ENCODE peak calls at places on chromosomes 13 and 19, in four cellular contexts. H is WTC11, G is K562, J is H1. R is an unnamed sample.

GRCh38 chr13:93058301-93058700 is 168.3 kb upstream of the GPC6 start:
- DNase-seq in H (no peak), G (no peak), J (no peak), R (peak)

GRCh38 chr13:32426981-32427851 is 714 bp downstream of the N4BP2L1 start:
- DNase-seq in H (peak), G (no peak), J (no peak), R (peak)

GRCh38 chr13:30924321-30924720 is 8.1 kb upstream of the TEX26 start:
- DNase-seq in H (no peak), G (no peak), J (no peak), R (no peak)

GRCh38 chr19:39297931-39298634 is 1.9 kb downstream of the IFNL1 start:
- DNase-seq in H (no peak), G (no peak), J (no peak), R (no peak)

GRCh38 chr19:3275583-3276340 is 51.3 kb downstream of the CELF5 start:
- DNase-seq in H (peak), G (peak), J (peak), R (peak)

GRCh38 chr13:21338651-21339278 is 120.3 kb downstream of the ZDHHC20 start:
- DNase-seq in H (no peak), G (no peak), J (no peak), R (no peak)

GRCh38 chr13:77325371-77325941 is 1.4 kb downstream of the MYCBP2 start:
- DNase-seq in H (no peak), G (no peak), J (no peak), R (peak)

GRCh38 chr19:56732974-56733373 is 61.4 kb upstream of the ZNF835 start:
- DNase-seq in H (no peak), G (no peak), J (no peak), R (no peak)

GRCh38 chr19:13953021-13953531 is 767 bp downstream of the DCAF15 start:
- DNase-seq in H (peak), G (peak), J (no peak), R (no peak)

GRCh38 chr19:49512970-49513745 is 697 bp downstream of the FCGRT start:
- DNase-seq in H (peak), G (peak), J (no peak), R (peak)

GRCh38 chr13:33577037-33577436 is 240.9 kb upstream of the RFC3 start:
- DNase-seq in H (no peak), G (no peak), J (no peak), R (no peak)

GRCh38 chr19:55647732-55648656 is at the start of gene CCDC106:
- DNase-seq in H (peak), G (peak), J (no peak), R (peak)

GRCh38 chr19:44576843-44577565 is 36.4 kb upstream of the IGSF23 start:
- DNase-seq in H (peak), G (peak), J (no peak), R (peak)

GRCh38 chr19:44712864-44713515 is 14.0 kb downstream of the CEACAM16 start:
- DNase-seq in H (no peak), G (no peak), J (no peak), R (no peak)

GRCh38 chr19:31071157-31071855 is 277.9 kb downstream of the TSHZ3 start:
- DNase-seq in H (no peak), G (no peak), J (no peak), R (no peak)

GRCh38 chr19:7771072-7771471 is 8.0 kb downstream of the CLEC4M start:
- DNase-seq in H (no peak), G (no peak), J (no peak), R (no peak)

DNA sequence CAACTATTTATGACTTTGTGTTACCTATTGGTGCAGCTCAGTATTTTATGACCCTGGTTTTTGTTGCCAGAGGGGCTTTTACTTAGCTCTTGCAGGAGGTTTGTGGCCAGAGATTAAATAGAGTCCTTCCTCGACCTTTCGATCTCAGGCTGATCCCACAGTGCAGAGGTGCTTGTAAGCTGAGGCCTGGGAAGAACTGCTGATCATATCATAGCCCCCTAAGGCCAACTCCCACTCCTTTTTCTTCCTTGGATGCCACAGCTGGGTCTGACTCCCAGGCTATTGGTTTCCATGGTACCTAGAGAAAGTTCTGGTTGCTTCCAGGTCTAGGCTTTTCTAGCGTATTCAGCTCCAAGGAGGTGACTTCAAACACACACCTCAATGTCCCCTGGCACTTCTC is 324.9 kb downstream of the FOXO1 start:
- DNase-seq in H (no peak), G (no peak), J (no peak), R (no peak)
- TF ChIP-seq TEAD4 in H (no peak), G (no peak), J (no peak), R (no peak)

GRCh38 chr13:73837147-73837546 is 297.1 kb downstream of the KLF12 start:
- DNase-seq in H (no peak), G (no peak), J (no peak), R (peak)
- TF ChIP-seq TEAD4 in H (no peak), G (no peak), J (no peak), R (no peak)

GRCh38 chr13:48631441-48631840 is 22.3 kb upstream of the CYSLTR2 start:
- DNase-seq in H (no peak), G (no peak), J (no peak), R (no peak)
- TF ChIP-seq TEAD4 in H (no peak), G (no peak), J (no peak), R (no peak)

DNA sequence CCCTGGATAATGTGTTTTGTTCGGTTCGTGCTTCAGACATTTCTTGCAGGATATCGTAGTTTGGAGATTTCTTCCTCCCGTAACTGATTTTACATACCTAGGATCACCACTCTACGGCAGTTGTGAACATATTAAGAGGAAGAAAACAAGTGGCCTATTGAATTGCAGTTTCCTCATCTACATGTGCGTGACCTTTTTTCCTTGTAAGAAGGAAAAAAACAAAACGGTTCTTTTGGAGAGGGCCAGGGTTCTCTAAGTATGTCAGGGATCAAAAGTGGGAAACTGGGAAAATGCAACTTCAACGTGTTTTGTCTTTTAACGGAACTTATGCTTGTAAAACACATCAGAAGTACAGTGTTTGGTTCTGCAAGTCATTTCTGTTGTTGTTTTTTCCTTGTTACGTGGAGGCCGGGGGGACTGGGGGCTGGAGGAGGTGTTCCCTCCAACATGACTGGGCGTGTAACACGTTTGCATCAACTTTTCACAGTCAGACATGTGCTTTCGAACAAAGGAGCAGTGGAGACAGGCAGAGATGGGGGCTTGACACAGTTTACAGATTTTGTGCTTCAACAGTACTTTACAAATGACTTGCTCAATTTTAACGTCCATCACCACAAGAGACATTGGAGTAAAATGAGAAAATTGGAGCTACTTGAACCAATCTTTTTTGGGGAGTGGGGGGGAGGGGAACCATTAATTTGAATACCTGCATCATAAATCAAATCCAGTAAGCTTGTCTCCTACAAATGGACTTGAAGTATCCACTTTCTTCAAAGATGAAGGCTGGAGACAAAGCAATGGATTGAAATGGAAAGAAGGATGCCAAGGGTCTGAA is 3.8 kb downstream of the ZC3H4 start:
- DNase-seq in H (no peak), G (peak), J (no peak), R (no peak)
- TF ChIP-seq TEAD4 in H (no peak), G (no peak), J (no peak), R (no peak)

DNA sequence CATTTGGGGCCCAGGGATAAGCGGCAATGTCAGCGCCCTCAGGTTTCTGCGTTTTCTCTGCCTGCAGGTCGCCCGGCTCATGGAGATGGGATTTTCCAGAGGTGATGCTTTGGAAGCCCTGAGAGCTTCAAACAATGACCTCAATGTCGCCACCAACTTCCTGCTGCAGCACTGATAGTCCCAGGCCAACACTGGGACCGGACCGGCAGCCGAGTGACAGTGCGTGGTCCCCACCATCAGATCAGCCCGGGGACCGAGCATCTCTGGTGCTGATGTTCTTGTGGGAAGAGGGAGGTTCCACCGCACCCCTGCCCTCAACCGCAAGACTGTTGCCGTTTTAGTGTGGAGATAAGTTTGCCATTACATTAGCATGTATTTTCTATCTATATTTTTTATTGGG is 78.0 kb upstream of the GPR183 start:
- DNase-seq in H (no peak), G (no peak), J (no peak), R (no peak)
- TF ChIP-seq TEAD4 in H (no peak), G (no peak), J (no peak), R (no peak)

R was measured in SK-N-SH.